ENCODE peak calls at places on chromosomes 12 and 14, in seven cellular contexts. M is neural crest cell, N is neural progenitor cell, X is omental fat pad, B is HFFc6, R is tibial artery, L is progenitor cell of endocrine pancreas. F is an unnamed sample.

GRCh38 chr12:1828863-1829262 is 8.5 kb downstream of the LRTM2 start:
- DNase-seq in M (no peak), R (no peak), L (no peak), B (no peak), N (no peak), X (no peak), F (no peak)

GRCh38 chr14:92600318-92601053 is 86.9 kb downstream of the RIN3 start:
- DNase-seq in B (peak), L (no peak), R (no peak), X (no peak), N (no peak), M (no peak), F (peak)

GRCh38 chr14:47555333-47555732 is 120.1 kb downstream of the MDGA2 start:
- DNase-seq in X (no peak), B (no peak), M (no peak), L (no peak), N (no peak), R (no peak), F (no peak)

GRCh38 chr14:73743431-73743931 is 29.3 kb upstream of the PNMA1 start:
- DNase-seq in R (no peak), N (no peak), L (no peak), M (no peak), X (no peak), B (no peak), F (no peak)

GRCh38 chr14:68819260-68819691 is 26.4 kb upstream of the ZFP36L1 start:
- DNase-seq in L (no peak), M (no peak), B (peak), R (no peak), X (no peak), N (peak), F (no peak)

GRCh38 chr12:59046763-59047534 is 126.6 kb upstream of the LRIG3 start:
- DNase-seq in M (no peak), R (no peak), L (no peak), B (no peak), X (no peak), N (no peak), F (no peak)

GRCh38 chr12:52341066-52341580 is 19.9 kb upstream of the KRT83 start:
- DNase-seq in M (no peak), L (no peak), N (no peak), B (no peak), X (no peak), R (no peak), F (no peak)

GRCh38 chr14:69077841-69078240 is 75.1 kb downstream of the DCAF5 start:
- DNase-seq in B (peak), L (no peak), N (no peak), R (no peak), M (no peak), X (no peak), F (no peak)

GRCh38 chr12:24025153-24025798 is 75.8 kb upstream of the SOX5 start:
- DNase-seq in L (no peak), B (no peak), X (no peak), M (no peak), R (no peak), N (peak), F (no peak)

GRCh38 chr14:39426605-39427004 is 5.6 kb downstream of the FBXO33 start:
- DNase-seq in L (no peak), N (no peak), X (no peak), M (no peak), R (no peak), B (peak), F (peak)

GRCh38 chr14:32713856-32714255 is 224.8 kb upstream of the NPAS3 start:
- DNase-seq in X (no peak), R (no peak), M (no peak), N (no peak), B (no peak), L (no peak), F (no peak)

GRCh38 chr14:32709072-32709471 is 229.6 kb upstream of the NPAS3 start:
- DNase-seq in M (no peak), N (no peak), X (no peak), L (no peak), B (peak), R (peak), F (peak)

GRCh38 chr14:32710351-32711102 is 228.2 kb upstream of the NPAS3 start:
- DNase-seq in B (no peak), R (no peak), M (no peak), L (no peak), X (no peak), N (peak), F (no peak)

GRCh38 chr14:32708134-32708533 is 230.5 kb upstream of the NPAS3 start:
- DNase-seq in X (no peak), B (no peak), M (no peak), R (no peak), L (no peak), N (no peak), F (no peak)

DNA sequence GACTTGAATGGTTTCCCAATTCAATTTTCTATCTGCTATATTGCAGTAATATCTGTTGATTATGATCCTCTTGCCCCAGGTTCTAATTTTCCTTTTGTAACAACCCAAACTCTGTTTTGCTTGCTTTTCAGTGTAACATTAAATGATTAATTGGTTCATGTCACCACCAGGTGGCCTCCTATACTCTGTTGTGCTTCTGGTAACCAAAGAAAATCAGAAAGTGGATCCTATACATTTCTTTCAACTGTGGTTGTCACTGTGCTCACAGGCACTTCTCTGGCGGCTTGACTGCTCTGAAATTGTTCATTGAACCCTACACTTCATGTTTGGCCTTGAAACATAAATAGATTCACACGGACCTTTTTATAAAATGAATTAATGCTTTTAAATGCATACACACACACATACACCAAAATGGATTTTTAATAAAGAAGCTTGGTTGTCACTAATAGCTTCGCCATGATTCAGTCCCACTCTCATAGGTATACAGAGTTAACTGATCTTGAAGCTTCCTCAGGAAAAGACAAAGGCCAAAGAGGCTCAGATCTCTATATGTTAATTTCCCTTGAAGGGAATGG is 227.5 kb upstream of the NPAS3 start:
- DNase-seq in M (peak), B (peak), L (no peak), X (no peak), N (peak), R (no peak), F (no peak)
- TF ChIP-seq CTCF in M (peak), B (peak), L (peak), X (no peak), N (peak), R (peak), F (peak)

DNA sequence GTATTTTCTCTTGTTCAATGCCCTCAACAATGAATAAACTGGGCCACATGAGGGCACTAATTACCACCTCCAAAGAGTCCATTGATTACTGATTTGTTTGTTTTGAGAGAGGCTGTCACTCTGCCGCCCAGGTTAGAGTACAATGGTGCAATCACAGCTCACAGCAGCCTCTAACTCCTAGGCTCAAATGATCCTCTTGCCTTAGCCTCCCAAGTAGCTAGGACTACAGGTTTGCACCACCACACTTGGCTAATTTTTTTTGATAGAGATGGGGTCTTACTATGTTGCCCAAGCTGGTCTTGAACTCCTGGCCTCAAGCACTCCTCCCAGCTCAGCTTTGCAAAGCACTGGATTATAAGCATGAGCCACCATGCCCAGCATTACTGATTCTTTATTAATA is 28.3 kb upstream of the SYCP3 start:
- DNase-seq in X (no peak), R (no peak), N (no peak), M (no peak), L (no peak), B (no peak), F (no peak)
- TF ChIP-seq CTCF in X (no peak), R (no peak), N (no peak), M (no peak), L (no peak), B (no peak), F (no peak)

DNA sequence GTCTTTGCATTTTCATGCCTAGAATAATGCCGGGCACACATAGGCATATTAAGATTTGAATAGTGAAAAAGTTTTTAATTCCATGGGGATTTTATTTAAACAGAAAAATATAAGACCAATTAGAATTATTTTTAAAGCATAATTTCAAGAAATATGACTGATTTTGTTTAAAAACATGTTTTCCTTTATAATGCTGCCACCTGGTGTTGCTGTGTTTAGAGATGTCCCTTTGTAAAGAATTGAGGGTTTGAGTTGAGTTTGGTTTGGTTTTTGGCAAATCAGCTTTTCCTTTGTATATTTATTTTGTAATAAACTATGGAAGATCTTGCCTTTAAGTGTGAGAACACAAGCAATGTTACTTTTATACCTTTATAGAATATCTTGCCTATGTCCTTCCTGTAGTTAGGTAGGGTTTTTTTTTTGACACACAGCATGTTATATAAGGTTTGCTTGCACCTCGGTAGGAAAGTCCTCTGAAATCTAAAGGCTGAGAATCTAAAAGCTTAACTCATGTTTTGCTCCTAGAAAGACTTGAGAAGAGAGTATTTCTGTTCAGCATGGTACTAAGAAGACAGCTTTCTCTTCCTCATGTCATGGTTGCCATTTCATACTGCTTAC is 31.4 kb upstream of the SNAPC1 start:
- DNase-seq in X (no peak), L (no peak), N (no peak), M (no peak), R (no peak), B (no peak), F (no peak)
- TF ChIP-seq CTCF in X (no peak), L (peak), N (peak), M (peak), R (peak), B (peak), F (peak)

DNA sequence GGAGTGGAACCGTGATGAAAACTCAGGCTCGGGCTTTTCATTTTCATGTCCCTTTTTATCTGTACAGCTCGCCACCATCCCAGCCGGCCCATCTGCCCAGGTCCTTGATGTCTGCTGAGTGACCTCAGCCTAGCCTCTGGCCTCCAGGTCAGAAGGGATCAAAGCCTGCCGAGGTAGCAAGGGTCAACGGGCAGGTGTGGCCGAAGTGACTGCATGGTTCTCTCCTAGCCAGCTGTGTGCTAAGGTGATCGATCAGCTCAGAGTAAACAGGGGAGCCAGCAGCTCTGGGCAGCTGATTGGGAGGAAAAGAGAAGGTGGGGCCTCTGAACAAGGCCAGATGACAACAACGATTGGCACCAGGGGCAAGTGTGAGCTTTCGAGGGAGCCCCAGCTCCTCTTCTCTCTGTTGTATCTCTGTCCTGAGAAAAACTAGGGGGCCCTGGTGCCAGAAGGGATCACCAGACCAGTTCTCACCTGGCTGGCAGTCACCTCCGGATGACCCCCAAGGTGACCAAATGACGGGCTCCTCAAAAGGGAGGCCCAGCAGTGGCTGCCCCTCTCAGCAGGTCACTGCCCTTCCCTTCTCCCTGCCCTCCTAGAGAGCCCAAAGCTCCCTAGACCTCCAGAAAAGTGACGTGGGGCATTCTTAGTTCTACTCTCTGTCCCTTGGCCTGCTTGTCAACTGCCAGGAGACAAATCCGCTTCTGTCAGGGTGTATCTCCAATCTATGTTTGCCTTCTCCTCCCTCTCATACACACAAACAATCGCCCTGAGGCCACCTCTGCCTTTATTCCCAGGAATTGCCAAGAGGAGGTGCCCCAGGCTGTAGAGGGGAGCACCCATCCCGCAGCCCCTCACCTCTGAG is 3.4 kb downstream of the SLC6A12 start:
- DNase-seq in R (no peak), X (no peak), M (no peak), B (no peak), L (peak), N (no peak), F (no peak)
- TF ChIP-seq CTCF in R (no peak), X (no peak), M (no peak), B (no peak), L (no peak), N (no peak), F (no peak)

GRCh38 chr12:100142851-100143559 is at the start of gene BLTP3B:
- DNase-seq in N (peak), M (peak), B (peak), L (peak), R (peak), X (peak), F (no peak)

GRCh38 chr12:100141998-100142850 is 450 bp downstream of the BLTP3B start:
- DNase-seq in B (peak), M (peak), N (peak), L (peak), R (peak), X (no peak), F (no peak)

GRCh38 chr12:100141666-100141997 is 1.0 kb downstream of the BLTP3B start:
- DNase-seq in B (peak), N (no peak), L (no peak), X (no peak), M (no peak), R (no peak), F (peak)

GRCh38 chr12:100133200-100133599 is 9.5 kb downstream of the BLTP3B start:
- DNase-seq in M (no peak), B (no peak), N (no peak), L (no peak), X (no peak), R (no peak), F (no peak)

GRCh38 chr12:100138048-100138907 is 4.4 kb downstream of the BLTP3B start:
- DNase-seq in L (no peak), N (no peak), M (no peak), X (no peak), R (no peak), B (no peak), F (no peak)
- TF ChIP-seq CTCF in L (peak), N (peak), M (no peak), X (no peak), R (no peak), B (peak), F (peak)

GRCh38 chr12:132513070-132513398 is 23.1 kb downstream of the FBRSL1 start:
- DNase-seq in R (no peak), M (no peak), B (peak), X (no peak), N (no peak), L (no peak), F (peak)
- TF ChIP-seq CTCF in R (no peak), M (no peak), B (no peak), X (no peak), N (no peak), L (no peak), F (no peak)

GRCh38 chr14:20812576-20812975 is 9.9 kb upstream of the RNASE1 start:
- DNase-seq in R (no peak), L (no peak), B (no peak), X (no peak), N (no peak), M (no peak), F (no peak)
- TF ChIP-seq CTCF in R (no peak), L (no peak), B (no peak), X (no peak), N (no peak), M (no peak), F (no peak)

GRCh38 chr12:47337581-47337980 is 257.8 kb upstream of the AMIGO2 start:
- DNase-seq in R (no peak), M (no peak), L (no peak), X (no peak), N (no peak), B (no peak), F (no peak)
- TF ChIP-seq CTCF in R (no peak), M (no peak), L (no peak), X (no peak), N (no peak), B (no peak), F (no peak)

GRCh38 chr14:36647827-36648753 is 13.6 kb upstream of the PAX9 start:
- DNase-seq in M (peak), L (peak), B (no peak), N (peak), R (peak), X (no peak), F (no peak)
- TF ChIP-seq CTCF in M (peak), L (peak), B (peak), N (peak), R (peak), X (no peak), F (peak)